ENCODE peak calls at places on chromosomes 4 and X, in nine cellular contexts. W is foreskin fibroblast, S is COR-L47, M is left ventricle myocardium superior, Y is sciatic nerve, Z is coronary artery, Q is NCI-H1930, V is left kidney, U is posterior vena cava. K is an unnamed sample.

GRCh38 chr4:23728393-23728792 is 161.5 kb downstream of the PPARGC1A start:
- DNase-seq in W (peak), Y (no peak), S (no peak), U (no peak), Z (no peak), V (no peak), M (no peak), Q (no peak), K (no peak)

GRCh38 chr4:30767147-30767546 is 47.0 kb downstream of the PCDH7 start:
- DNase-seq in W (no peak), Z (no peak), Y (no peak), U (no peak), S (no peak), M (no peak), V (no peak), Q (no peak), K (no peak)

GRCh38 chrX:120660638-120661037 is 30.8 kb upstream of the C1GALT1C1 start:
- DNase-seq in Z (no peak), W (peak), M (no peak), S (no peak), Y (no peak), U (no peak), V (no peak), Q (no peak), K (no peak)

GRCh38 chr4:32037391-32037790 is 1317.2 kb downstream of the PCDH7 start:
- DNase-seq in M (no peak), Z (no peak), S (no peak), W (no peak), Y (no peak), Q (no peak), V (peak), U (no peak), K (no peak)

GRCh38 chrX:24169211-24169610 is 19.7 kb downstream of the ZFX start:
- DNase-seq in Y (no peak), W (no peak), M (no peak), Z (no peak), U (no peak), S (no peak), Q (no peak), V (no peak), K (no peak)

GRCh38 chrX:85017721-85018120 is 14.0 kb downstream of the APOOL start:
- DNase-seq in W (no peak), Q (no peak), U (no peak), Y (no peak), V (no peak), M (no peak), S (no peak), Z (no peak), K (no peak)

GRCh38 chrX:72255445-72255844 is 16.6 kb upstream of the ERCC6L start:
- DNase-seq in V (peak), Q (no peak), S (peak), U (no peak), Z (no peak), M (no peak), Y (no peak), W (no peak), K (no peak)

GRCh38 chr4:107665001-107665400 is 55.0 kb downstream of the PAPSS1 start:
- DNase-seq in V (no peak), S (no peak), U (no peak), Z (no peak), W (peak), Y (no peak), M (no peak), Q (no peak), K (no peak)

GRCh38 chr4:32847466-32847865 is 2127.3 kb downstream of the PCDH7 start:
- DNase-seq in U (no peak), S (no peak), Y (no peak), Z (no peak), V (peak), W (peak), M (no peak), Q (no peak), K (no peak)

GRCh38 chrX:84187501-84188319 is at the start of gene RPS6KA6:
- DNase-seq in Y (peak), U (peak), M (peak), W (peak), Q (peak), Z (peak), S (peak), V (peak), K (no peak)

GRCh38 chr4:82787342-82787741 is 11.3 kb downstream of the SCD5 start:
- DNase-seq in Q (no peak), V (no peak), S (no peak), U (no peak), W (no peak), Y (no peak), M (no peak), Z (no peak), K (no peak)

GRCh38 chr4:76993787-76994641 is 44.5 kb downstream of the SEPTIN11 start:
- DNase-seq in Y (no peak), V (no peak), M (no peak), S (no peak), U (no peak), W (no peak), Z (no peak), Q (no peak), K (peak)

GRCh38 chr4:67881226-67881625 is 2.6 kb downstream of the TMPRSS11D start:
- DNase-seq in Z (no peak), W (peak), M (no peak), Q (no peak), U (no peak), S (no peak), V (no peak), Y (no peak), K (no peak)

GRCh38 chrX:153671589-153672530 is 1.8 kb downstream of the PNCK start:
- DNase-seq in V (no peak), S (no peak), Z (peak), Q (no peak), M (no peak), W (no peak), Y (peak), U (peak), K (no peak)

GRCh38 chr4:22356996-22357596 is 158.8 kb downstream of the ADGRA3 start:
- DNase-seq in Q (no peak), M (no peak), Y (no peak), S (peak), Z (no peak), V (peak), U (no peak), W (peak), K (no peak)

GRCh38 chr4:157072002-157072401 is 3.9 kb upstream of the GLRB start:
- DNase-seq in W (peak), Q (no peak), Z (no peak), S (no peak), U (no peak), V (no peak), M (no peak), Y (no peak), K (no peak)

GRCh38 chr4:145804134-145804533 is 124.2 kb downstream of the C4orf51 start:
- DNase-seq in Z (no peak), S (no peak), Q (no peak), W (peak), Y (no peak), U (no peak), M (no peak), V (no peak), K (no peak)

GRCh38 chrX:56785442-56785841 is 56.4 kb downstream of the NBDY start:
- DNase-seq in M (no peak), Y (peak), Q (no peak), U (peak), W (no peak), Z (peak), S (no peak), V (no peak), K (no peak)

GRCh38 chr4:149788286-149788685 is 27.4 kb downstream of the IQCM start:
- DNase-seq in W (no peak), V (no peak), M (no peak), Z (no peak), S (no peak), Q (no peak), Y (no peak), U (no peak), K (no peak)

GRCh38 chr4:98939892-98940298 is 11.0 kb upstream of the EIF4E start:
- DNase-seq in Q (no peak), U (no peak), Y (no peak), Z (no peak), W (peak), V (peak), S (peak), M (no peak), K (no peak)

GRCh38 chr4:40349561-40350198 is 14.5 kb downstream of the CHRNA9 start:
- DNase-seq in U (no peak), V (no peak), Y (no peak), Q (no peak), M (no peak), S (no peak), W (peak), Z (no peak), K (no peak)

GRCh38 chr4:152620915-152621314 is 58.9 kb downstream of the TMEM154 start:
- DNase-seq in V (no peak), W (no peak), Y (no peak), S (no peak), Z (no peak), U (no peak), Q (no peak), M (no peak), K (no peak)

GRCh38 chrX:33379839-33380238 is 168.5 kb upstream of the DMD start:
- DNase-seq in S (no peak), V (no peak), M (no peak), Y (no peak), W (no peak), U (no peak), Q (no peak), Z (no peak), K (no peak)

GRCh38 chr4:86898562-86898961 is 6.3 kb upstream of the C4orf36 start:
- DNase-seq in Y (no peak), V (peak), S (no peak), U (no peak), W (no peak), M (no peak), Q (no peak), Z (no peak), K (no peak)

GRCh38 chr4:159390648-159391047 is 287.8 kb downstream of the RAPGEF2 start:
- DNase-seq in S (no peak), Q (no peak), U (no peak), Z (no peak), Y (no peak), W (peak), M (no peak), V (peak), K (no peak)

GRCh38 chrX:110037181-110037580 is 34.3 kb downstream of the TMEM164 start:
- DNase-seq in Q (no peak), Y (no peak), V (no peak), M (no peak), W (no peak), S (no peak), U (no peak), Z (no peak), K (no peak)

GRCh38 chr4:88744609-88745008 is 47.0 kb upstream of the NAP1L5 start:
- DNase-seq in Z (no peak), S (no peak), U (no peak), V (no peak), Q (no peak), W (no peak), Y (no peak), M (no peak), K (no peak)

GRCh38 chr4:157994863-157995262 is 178.0 kb downstream of the GASK1B start:
- DNase-seq in U (no peak), W (peak), M (no peak), Z (no peak), V (no peak), S (no peak), Q (peak), Y (no peak), K (no peak)

GRCh38 chrX:10071451-10072163 is 85.2 kb upstream of the CLCN4 start:
- DNase-seq in Q (no peak), V (no peak), S (peak), Z (no peak), U (no peak), W (peak), M (no peak), Y (no peak), K (no peak)

GRCh38 chrX:38347136-38347535 is 5.3 kb upstream of the OTC start:
- DNase-seq in V (no peak), Y (no peak), U (no peak), M (no peak), W (peak), S (no peak), Z (no peak), Q (no peak), K (no peak)

GRCh38 chr4:29805245-29805644 is 914.9 kb upstream of the PCDH7 start:
- DNase-seq in V (peak), M (no peak), Q (no peak), Z (no peak), S (peak), Y (no peak), U (no peak), W (no peak), K (no peak)

GRCh38 chr4:113637363-113637762 is 124.2 kb downstream of the CAMK2D start:
- DNase-seq in S (no peak), Z (no peak), Q (no peak), V (no peak), U (no peak), M (no peak), Y (no peak), W (no peak), K (no peak)

K was measured in CD4-positive, alpha-beta T cell.